ENCODE peak calls at places on chromosomes 6 and 20, in seven cellular contexts. R, A, B, T, N, X and H are unnamed samples.

GRCh38 chr6:105851181-105851580 is 235.0 kb upstream of the PRDM1 start:
- DNase-seq in R (peak), A (peak), B (peak), T (no peak), N (no peak), X (no peak), H (peak)

GRCh38 chr6:14002176-14002947 is 77.6 kb downstream of the RNF182 start:
- DNase-seq in R (no peak), A (peak), B (no peak), T (no peak), N (no peak), X (no peak), H (no peak)

GRCh38 chr6:24743265-24743943 is 24.4 kb upstream of the C6orf62 start:
- DNase-seq in R (peak), A (no peak), B (no peak), T (no peak), N (peak), X (peak), H (peak)

GRCh38 chr6:167589615-167589940 is 237.1 kb upstream of the AFDN start:
- DNase-seq in R (no peak), A (no peak), B (no peak), T (no peak), N (no peak), X (no peak), H (no peak)

GRCh38 chr20:1696521-1697209 is 39.1 kb upstream of the SIRPG start:
- DNase-seq in R (no peak), A (no peak), B (no peak), T (no peak), N (no peak), X (no peak), H (no peak)

GRCh38 chr20:36573798-36574277 is 441 bp downstream of the TGIF2 start:
- DNase-seq in R (no peak), A (no peak), B (no peak), T (no peak), N (peak), X (no peak), H (no peak)

GRCh38 chr6:52390361-52390727 is 28.4 kb downstream of the PAQR8 start:
- DNase-seq in R (peak), A (no peak), B (no peak), T (no peak), N (peak), X (no peak), H (no peak)

GRCh38 chr20:17169575-17170136 is 57.2 kb upstream of the PCSK2 start:
- DNase-seq in R (no peak), A (no peak), B (no peak), T (no peak), N (no peak), X (no peak), H (no peak)

GRCh38 chr20:18031050-18031449 is 26.7 kb downstream of the OVOL2 start:
- DNase-seq in R (no peak), A (no peak), B (no peak), T (no peak), N (no peak), X (no peak), H (peak)

GRCh38 chr6:55293116-55293515 is 34.2 kb upstream of the GFRAL start:
- DNase-seq in R (peak), A (no peak), B (no peak), T (no peak), N (peak), X (peak), H (peak)

GRCh38 chr20:4813839-4814695 is 92.4 kb downstream of the PRND start:
- DNase-seq in R (no peak), A (no peak), B (no peak), T (no peak), N (no peak), X (no peak), H (peak)

GRCh38 chr6:73732845-73733675 is 37.1 kb downstream of the CD109 start:
- DNase-seq in R (peak), A (peak), B (peak), T (peak), N (peak), X (peak), H (peak)

GRCh38 chr6:75791881-75792280 is 42.8 kb downstream of the MYO6 start:
- DNase-seq in R (no peak), A (no peak), B (no peak), T (no peak), N (no peak), X (no peak), H (no peak)

GRCh38 chr20:53611449-53611894 is 17.8 kb upstream of the ZNF217 start:
- DNase-seq in R (peak), A (no peak), B (no peak), T (peak), N (peak), X (peak), H (peak)

GRCh38 chr20:41365785-41366545 is 653 bp downstream of the EMILIN3 start:
- DNase-seq in R (no peak), A (peak), B (no peak), T (peak), N (no peak), X (no peak), H (no peak)

GRCh38 chr20:6162239-6162638 is 39.4 kb upstream of the FERMT1 start:
- DNase-seq in R (no peak), A (no peak), B (no peak), T (no peak), N (no peak), X (no peak), H (no peak)

GRCh38 chr6:45072673-45073072 is 255.5 kb upstream of the RUNX2 start:
- DNase-seq in R (no peak), A (no peak), B (no peak), T (no peak), N (no peak), X (no peak), H (peak)

GRCh38 chr6:118495639-118496296 is 52.3 kb upstream of the PLN start:
- DNase-seq in R (peak), A (no peak), B (no peak), T (no peak), N (peak), X (no peak), H (no peak)

GRCh38 chr6:89297695-89298351 is 17.3 kb downstream of the GABRR2 start:
- DNase-seq in R (peak), A (no peak), B (no peak), T (no peak), N (peak), X (peak), H (peak)

GRCh38 chr6:46243754-46244153 is 73.0 kb upstream of the ENPP5 start:
- DNase-seq in R (no peak), A (no peak), B (no peak), T (no peak), N (no peak), X (no peak), H (no peak)

GRCh38 chr6:44859901-44860410 is 468.2 kb upstream of the RUNX2 start:
- DNase-seq in R (peak), A (no peak), B (no peak), T (no peak), N (peak), X (no peak), H (no peak)

GRCh38 chr6:19356692-19357091 is 480.5 kb upstream of the ID4 start:
- DNase-seq in R (no peak), A (no peak), B (no peak), T (no peak), N (no peak), X (no peak), H (no peak)

GRCh38 chr6:104484191-104484590 is 375.5 kb downstream of the HACE1 start:
- DNase-seq in R (no peak), A (no peak), B (no peak), T (no peak), N (no peak), X (no peak), H (no peak)

GRCh38 chr6:154297711-154298110 is 58.9 kb downstream of the IPCEF1 start:
- DNase-seq in R (no peak), A (no peak), B (no peak), T (no peak), N (peak), X (peak), H (peak)

DNA sequence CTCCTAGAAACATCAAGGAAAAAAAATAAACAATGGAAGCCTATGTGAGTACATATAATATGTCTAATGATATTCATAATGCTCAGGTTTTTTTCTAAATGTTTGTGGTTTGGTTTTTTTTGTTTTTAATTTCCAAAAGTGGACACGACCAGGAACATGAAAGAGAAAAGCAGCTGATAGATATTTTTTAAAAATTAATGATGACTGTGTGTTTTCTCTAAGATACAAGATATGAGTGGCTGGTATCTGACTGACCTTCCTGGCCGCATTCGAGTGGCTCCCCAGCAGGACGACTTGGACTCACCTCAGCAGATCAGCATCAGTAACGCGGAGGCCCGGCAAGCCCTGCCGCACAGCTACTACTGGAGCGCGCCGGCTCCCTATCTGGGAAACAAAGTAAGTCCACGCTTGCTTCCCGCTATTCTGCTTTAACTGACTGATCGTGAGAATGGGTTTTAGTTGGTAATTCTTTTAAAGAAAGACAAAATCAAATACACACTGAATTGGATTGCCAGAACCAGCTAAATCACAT is 309.6 kb downstream of the LAMA2 start:
- DNase-seq in R (no peak), A (no peak), B (no peak), T (no peak), N (no peak), X (no peak), H (no peak)
- H2BK5ac ChIP-seq in R (no peak), A (no peak), B (no peak), T (no peak), N (no peak), X (no peak), H (no peak)

DNA sequence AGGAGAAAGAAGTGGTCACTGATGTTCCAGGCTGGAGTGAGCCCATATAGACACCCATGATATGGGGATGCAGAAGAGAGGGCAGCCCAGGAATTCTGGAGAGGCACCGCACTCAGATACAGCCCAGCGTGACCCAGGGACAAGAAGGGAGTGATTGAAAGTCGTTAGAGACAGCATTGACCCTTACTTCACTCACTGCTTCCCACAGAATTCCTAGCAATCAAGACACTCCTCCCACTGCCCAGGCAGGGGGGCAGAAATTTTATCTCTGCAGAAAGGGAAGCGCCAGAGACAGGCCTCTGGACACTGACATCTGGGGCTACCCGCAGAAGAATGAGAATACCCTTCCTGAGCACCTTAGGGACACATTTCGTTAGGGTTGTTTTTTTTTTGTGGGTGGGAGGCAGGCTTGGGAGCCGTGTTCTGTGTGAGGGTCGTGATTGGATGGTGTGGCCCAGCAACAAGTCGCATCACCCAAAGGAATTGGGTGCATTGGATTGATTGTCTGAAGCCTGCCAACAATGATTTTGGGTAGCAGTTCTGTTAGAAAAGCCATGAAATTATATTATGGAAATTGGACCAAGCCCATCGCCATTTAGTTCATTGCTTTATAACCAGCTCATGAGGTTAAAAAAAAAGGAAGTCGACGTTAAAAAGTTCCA is 45.9 kb upstream of the MAP3K4 start:
- DNase-seq in R (no peak), A (no peak), B (no peak), T (no peak), N (no peak), X (no peak), H (no peak)
- H2BK5ac ChIP-seq in R (no peak), A (no peak), B (no peak), T (no peak), N (no peak), X (no peak), H (no peak)

GRCh38 chr20:49548371-49548947 is 19.5 kb downstream of the PTGIS start:
- DNase-seq in R (no peak), A (no peak), B (no peak), T (no peak), N (no peak), X (no peak), H (no peak)
- H2BK5ac ChIP-seq in R (peak), A (no peak), B (no peak), T (no peak), N (no peak), X (no peak), H (no peak)

DNA sequence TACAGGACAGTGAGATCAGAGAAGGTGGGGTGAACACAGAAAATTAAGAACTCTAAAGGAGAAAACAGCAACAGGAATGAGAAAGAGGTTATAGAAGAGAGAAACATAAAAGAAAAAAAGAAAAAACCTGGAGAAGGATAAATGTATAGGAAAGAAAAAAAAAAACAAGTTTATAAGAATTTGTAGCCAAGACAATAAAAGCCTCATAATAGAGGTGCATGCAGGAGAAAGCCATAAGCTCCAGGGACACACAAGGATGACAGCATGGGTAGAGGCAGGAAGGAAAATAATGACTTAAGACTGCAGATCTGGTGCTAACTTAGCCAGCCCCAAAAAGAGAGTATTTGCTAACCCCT is 64.2 kb upstream of the PIM1 start:
- DNase-seq in R (no peak), A (no peak), B (no peak), T (no peak), N (no peak), X (no peak), H (no peak)
- H2BK5ac ChIP-seq in R (no peak), A (no peak), B (no peak), T (no peak), N (no peak), X (no peak), H (no peak)

GRCh38 chr6:110098511-110099116 is 80.9 kb downstream of the WASF1 start:
- DNase-seq in R (no peak), A (no peak), B (no peak), T (no peak), N (no peak), X (peak), H (no peak)

GRCh38 chr6:110097443-110097842 is 82.0 kb downstream of the WASF1 start:
- DNase-seq in R (no peak), A (no peak), B (no peak), T (no peak), N (no peak), X (no peak), H (no peak)

GRCh38 chr6:110090876-110091275 is 88.6 kb downstream of the WASF1 start:
- DNase-seq in R (no peak), A (no peak), B (no peak), T (no peak), N (no peak), X (no peak), H (no peak)

GRCh38 chr6:110095101-110095500 is 84.4 kb downstream of the WASF1 start:
- DNase-seq in R (no peak), A (no peak), B (no peak), T (no peak), N (peak), X (no peak), H (no peak)

GRCh38 chr6:110093981-110094380 is 85.5 kb downstream of the WASF1 start:
- DNase-seq in R (no peak), A (no peak), B (no peak), T (no peak), N (no peak), X (no peak), H (no peak)
- H2BK5ac ChIP-seq in R (no peak), A (no peak), B (no peak), T (no peak), N (no peak), X (no peak), H (no peak)

DNA sequence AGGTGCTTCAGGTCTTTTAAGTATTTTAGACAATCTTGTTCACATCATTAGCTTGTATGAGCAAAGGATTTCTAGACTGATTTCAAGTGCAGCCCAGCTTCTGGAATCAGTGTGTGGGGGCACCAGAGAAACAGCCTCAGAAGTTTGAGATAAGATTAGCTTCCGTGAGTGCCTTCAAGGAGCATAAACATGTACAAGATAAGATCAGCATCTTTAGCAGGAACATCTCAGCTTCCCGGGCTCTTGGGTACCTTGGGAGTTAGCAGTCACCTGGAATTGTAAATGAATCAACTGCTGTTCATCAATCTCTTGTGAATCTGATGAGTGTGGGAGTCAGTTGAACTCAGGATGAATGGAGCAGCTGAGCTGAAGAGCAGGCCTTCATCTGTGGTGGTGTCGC is 12.0 kb upstream of the CITED2 start:
- DNase-seq in R (no peak), A (no peak), B (no peak), T (no peak), N (no peak), X (peak), H (peak)
- H2BK5ac ChIP-seq in R (no peak), A (no peak), B (no peak), T (no peak), N (no peak), X (no peak), H (no peak)